ENCODE peak calls at places on chromosomes 7 and 10, in nine cellular contexts. B, Y, R, S, H, N, F, W and I are unnamed samples.

GRCh38 chr7:100545636-100546128 is 6.7 kb downstream of the AGFG2 start:
- DNase-seq in N (no peak), S (no peak), Y (peak; percentile 67), R (no peak), W (peak; percentile 88), H (no peak), B (no peak), F (no peak), I (no peak)

GRCh38 chr7:80635533-80635932 is 2.9 kb upstream of the CD36 start:
- DNase-seq in B (no peak), R (no peak), W (no peak), N (no peak), Y (no peak), S (no peak), H (no peak), F (no peak), I (no peak)

GRCh38 chr7:135964254-135964653 is 12.9 kb downstream of the MTPN start:
- DNase-seq in W (no peak), B (no peak), N (no peak), S (no peak), F (no peak), H (no peak), Y (no peak), R (no peak), I (no peak)

GRCh38 chr10:121753726-121754476 is 155.7 kb upstream of the FGFR2 start:
- DNase-seq in B (no peak), R (no peak), S (no peak), F (peak; percentile 58), N (no peak), Y (peak; percentile 63), W (peak; percentile 66), H (no peak), I (peak; percentile 17)

GRCh38 chr10:19505320-19506092 is 310.7 kb upstream of the PLXDC2 start:
- DNase-seq in W (no peak), Y (no peak), H (no peak), N (no peak), B (no peak), F (no peak), R (no peak), S (no peak), I (no peak)

GRCh38 chr10:12876266-12876665 is 125.2 kb downstream of the CCDC3 start:
- DNase-seq in R (peak; percentile 9), H (no peak), N (no peak), Y (no peak), S (no peak), F (no peak), W (no peak), B (no peak), I (peak; percentile 86)

GRCh38 chr7:26376208-26376917 is 84.7 kb downstream of the SNX10 start:
- DNase-seq in S (peak; percentile 56), F (peak; percentile 49), B (peak; percentile 89), W (no peak), Y (no peak), H (no peak), N (peak; percentile 84), R (peak; percentile 31), I (peak; percentile 84)

GRCh38 chr7:1533569-1534329 is 3.2 kb downstream of the MAFK start:
- DNase-seq in R (no peak), Y (peak; percentile 72), N (peak; percentile 84), B (no peak), F (no peak), S (no peak), W (peak; percentile 92), H (no peak), I (no peak)

GRCh38 chr7:6256709-6257535 is 15.5 kb downstream of the CYTH3 start:
- DNase-seq in S (peak; percentile 53), B (no peak), N (peak; percentile 47), W (peak; percentile 89), Y (no peak), F (no peak), H (no peak), R (peak; percentile 51), I (no peak)

GRCh38 chr10:68163735-68164134 is 54.4 kb downstream of the MYPN start:
- DNase-seq in Y (no peak), H (no peak), S (no peak), B (no peak), W (no peak), N (no peak), R (no peak), F (no peak), I (no peak)

GRCh38 chr10:101060951-101061813 is 607 bp upstream of the KAZALD1 start:
- DNase-seq in Y (peak; percentile 45), S (peak; percentile 84), N (peak; percentile 97), R (peak; percentile 92), B (peak; percentile 99), H (no peak), F (peak; percentile 86), W (peak; percentile 84), I (peak; percentile 97)

GRCh38 chr7:158362912-158363905 is 224.4 kb downstream of the PTPRN2 start:
- DNase-seq in B (peak; percentile 77), F (no peak), W (no peak), N (peak; percentile 71), S (no peak), R (no peak), H (no peak), Y (no peak), I (no peak)

GRCh38 chr10:49827297-49827696 is 65.2 kb upstream of the OGDHL start:
- DNase-seq in R (no peak), W (no peak), N (no peak), F (no peak), B (no peak), S (no peak), Y (no peak), H (no peak), I (no peak)